ENCODE peak calls at places on chromosomes 11 and 22, in six cellular contexts. Q is astrocyte of the hippocampus; K is stimulated activated CD4-positive, alpha-beta T cell treated with anti-CD3 and anti-CD28 coated beads, Interleukin-4, amount 100 ng/mL, for 24 hours; O is CD8-positive, alpha-beta T cell; H is uterus; X is stimulated activated CD8-positive, alpha-beta memory T cell treated with anti-CD3 and anti-CD28 coated beads, Interleukin-15, amount 100 ng/mL, for 1 hour. S is an unnamed sample.

GRCh38 chr11:68461284-68461861 is 821 bp downstream of the PPP6R3 start:
- DNase-seq in X (no peak), Q (peak; percentile 61), K (no peak), H (no peak), O (no peak), S (peak; percentile 16)

GRCh38 chr11:115377882-115378296 is 126.3 kb downstream of the CADM1 start:
- DNase-seq in O (no peak), X (no peak), Q (peak; percentile 29), K (no peak), H (no peak), S (no peak)

GRCh38 chr22:49303061-49303735 is 524.5 kb downstream of the BRD1 start:
- DNase-seq in O (peak; percentile 38), H (no peak), K (no peak), X (no peak), Q (no peak), S (no peak)

GRCh38 chr11:58561394-58562102 is 14.1 kb downstream of the LPXN start:
- DNase-seq in X (no peak), K (no peak), O (no peak), H (no peak), Q (peak; percentile 11), S (no peak)

GRCh38 chr22:42154293-42154692 is 23.7 kb upstream of the CYP2D6 start:
- DNase-seq in H (no peak), O (no peak), K (no peak), X (no peak), Q (no peak), S (no peak)

GRCh38 chr11:47378011-47378835 is at the start of gene SPI1:
- DNase-seq in X (no peak), O (no peak), K (no peak), H (no peak), Q (no peak), S (no peak)

GRCh38 chr11:18010271-18010670 is 2.6 kb downstream of the SERGEF start:
- DNase-seq in H (no peak), K (no peak), Q (no peak), X (no peak), O (no peak), S (peak; percentile 9)

GRCh38 chr22:30636226-30637077 is 871 bp downstream of the SLC35E4 start:
- DNase-seq in K (peak; percentile 10), Q (peak; percentile 48), O (peak; percentile 56), H (peak; percentile 31), X (no peak), S (peak; percentile 12)

GRCh38 chr11:132139181-132139580 is 768.8 kb downstream of the NTM start:
- DNase-seq in K (no peak), H (no peak), O (no peak), Q (no peak), X (no peak), S (no peak)